ENCODE peak calls at places on chromosome 21, in four cellular contexts. V, K, C and I are unnamed samples.

GRCh38 chr21:37208056-37208705 is 59.0 kb downstream of the VPS26C start:
- DNase-seq in C (no peak), K (no peak), V (peak; percentile 91), I (peak; percentile 89)

GRCh38 chr21:29938968-29939858 is 583 bp downstream of the GRIK1 start:
- DNase-seq in V (no peak), K (peak; percentile 0), C (no peak), I (peak; percentile 39)

GRCh38 chr21:28598214-28598613 is 394.5 kb downstream of the LTN1 start:
- DNase-seq in K (no peak), C (no peak), V (no peak), I (no peak)

GRCh38 chr21:20167059-20167458 is 831.1 kb upstream of the NCAM2 start:
- DNase-seq in C (no peak), V (no peak), K (no peak), I (no peak)

GRCh38 chr21:36747815-36748381 is 49.0 kb downstream of the SIM2 start:
- DNase-seq in K (peak; percentile 16), C (no peak), V (no peak), I (peak; percentile 85)

GRCh38 chr21:34243562-34243961 is 120.2 kb upstream of the KCNE2 start:
- DNase-seq in K (no peak), C (no peak), V (no peak), I (no peak)

GRCh38 chr21:13937236-13937635 is 273.5 kb downstream of the LIPI start:
- DNase-seq in C (no peak), V (no peak), K (no peak), I (peak; percentile 39)

GRCh38 chr21:32790626-32791025 is 19.1 kb upstream of the PAXBP1 start:
- DNase-seq in C (no peak), K (no peak), V (no peak), I (no peak)

GRCh38 chr21:37402251-37402867 is 35.8 kb downstream of the DYRK1A start:
- DNase-seq in C (no peak), V (no peak), K (no peak), I (no peak)

GRCh38 chr21:32813265-32813903 is 41.8 kb upstream of the PAXBP1 start:
- DNase-seq in V (no peak), K (no peak), C (no peak), I (no peak)

GRCh38 chr21:35303085-35303484 is 254.0 kb upstream of the RUNX1 start:
- DNase-seq in C (no peak), V (no peak), K (peak; percentile 93), I (no peak)

GRCh38 chr21:33308586-33309490 is 15.9 kb upstream of the IFNAR1 start:
- DNase-seq in K (peak; percentile 28), V (peak; percentile 37), C (no peak), I (no peak)

GRCh38 chr21:16608209-16608830 is 878.5 kb downstream of the USP25 start:
- DNase-seq in K (no peak), V (no peak), C (no peak), I (no peak)

GRCh38 chr21:40333731-40334130 is 466.5 kb downstream of the PCP4 start:
- DNase-seq in C (no peak), K (no peak), V (no peak), I (no peak)

GRCh38 chr21:40846566-40847411 is at the start of gene DSCAM:
- DNase-seq in K (peak; percentile 18), V (no peak), C (no peak), I (no peak)

GRCh38 chr21:23699402-23699801 is 1907.9 kb downstream of the MRPL39 start:
- DNase-seq in V (no peak), K (no peak), C (no peak), I (no peak)

GRCh38 chr21:36841866-36842265 is 124.6 kb downstream of the HLCS start:
- DNase-seq in V (no peak), C (no peak), K (peak; percentile 14), I (no peak)

GRCh38 chr21:28699186-28699585 is 293.5 kb downstream of the LTN1 start:
- DNase-seq in V (no peak), K (no peak), C (no peak), I (no peak)

GRCh38 chr21:42272984-42273600 is 42.1 kb downstream of the TFF3 start:
- DNase-seq in C (no peak), V (no peak), K (no peak), I (peak; percentile 38)

GRCh38 chr21:10425856-10426255 is 95.5 kb upstream of the TPTE start:
- DNase-seq in C (no peak), V (no peak), K (no peak), I (no peak)

GRCh38 chr21:25961042-25961441 is 209.5 kb downstream of the APP start:
- DNase-seq in C (no peak), V (no peak), K (no peak), I (no peak)

GRCh38 chr21:35491920-35492678 is 443.0 kb upstream of the RUNX1 start:
- DNase-seq in C (no peak), K (no peak), V (no peak), I (no peak)

GRCh38 chr21:39014751-39015150 is 168.5 kb downstream of the PSMG1 start:
- DNase-seq in V (no peak), C (no peak), K (peak; percentile 98), I (no peak)
- H3K4me3 ChIP-seq in V (no peak overlapping the region), C (no peak overlapping the region), K (peak overlapping the region; percentile 45), I (no peak overlapping the region)

GRCh38 chr21:46559291-46559983 is 45.4 kb downstream of the S100B start:
- DNase-seq in V (no peak), C (no peak), K (no peak), I (no peak)

GRCh38 chr21:46561448-46562095 is 43.3 kb downstream of the S100B start:
- DNase-seq in K (no peak), V (no peak), C (no peak), I (no peak)

GRCh38 chr21:46562964-46563607 is 41.8 kb downstream of the S100B start:
- DNase-seq in K (no peak), V (no peak), C (no peak), I (peak; percentile 46)

GRCh38 chr21:46562472-46562871 is 42.4 kb downstream of the S100B start:
- DNase-seq in V (no peak), C (no peak), K (no peak), I (no peak)

GRCh38 chr21:46560568-46561447 is 44.1 kb downstream of the S100B start:
- DNase-seq in C (no peak), V (no peak), K (no peak), I (no peak)
- H3K4me1 ChIP-seq in C (no peaks in the 10 kb centered on the region), V (no peaks in the 10 kb centered on the region), K (no peaks in the 10 kb centered on the region), I (peaks cover 2% of the 10 kb centered on the region)

GRCh38 chr21:44050276-44050675 is 38.2 kb downstream of the TRAPPC10 start:
- DNase-seq in C (no peak), V (no peak), K (no peak), I (no peak)

GRCh38 chr21:44047996-44048560 is 36.0 kb downstream of the TRAPPC10 start:
- DNase-seq in C (no peak), V (no peak), K (no peak), I (no peak)

GRCh38 chr21:44049606-44050005 is 37.5 kb downstream of the TRAPPC10 start:
- DNase-seq in C (no peak), V (no peak), K (no peak), I (no peak)

GRCh38 chr21:44051462-44051941 is 39.4 kb downstream of the TRAPPC10 start:
- DNase-seq in C (peak; percentile 25), K (peak; percentile 37), V (no peak), I (peak; percentile 67)

GRCh38 chr21:44049182-44049581 is 37.1 kb downstream of the TRAPPC10 start:
- DNase-seq in C (no peak), K (no peak), V (no peak), I (no peak)
- H3K27ac ChIP-seq in C (no peak overlapping the region), K (no peak overlapping the region), V (no peak overlapping the region), I (no peak overlapping the region)

GRCh38 chr21:44483288-44484237 is 28.3 kb downstream of the LRRC3 start:
- DNase-seq in C (no peak), K (no peak), V (no peak), I (peak; percentile 29)
- H3K4me3 ChIP-seq in C (no peak overlapping the region), K (no peak overlapping the region), V (no peak overlapping the region), I (no peak overlapping the region)

DNA sequence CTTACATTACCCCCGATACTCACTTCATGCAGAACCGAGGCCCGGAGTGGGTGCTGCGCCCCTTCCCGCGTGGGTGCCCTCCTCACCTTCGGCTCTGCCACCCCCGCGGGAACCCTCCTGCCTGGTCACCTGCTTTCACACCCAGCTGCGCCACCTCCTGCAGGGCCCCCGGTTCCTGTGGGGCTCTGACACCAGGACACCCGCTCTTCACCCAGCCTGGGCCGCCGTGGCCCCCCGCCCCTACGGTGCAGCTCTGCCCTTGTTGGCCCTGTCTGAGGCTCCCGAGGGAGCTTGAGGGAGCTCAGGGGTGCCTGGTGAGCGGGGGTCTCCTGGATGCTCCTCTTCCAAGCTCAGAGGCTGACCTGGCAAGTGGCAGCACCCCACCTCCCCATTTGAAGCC is 19.0 kb downstream of the RRP1 start:
- DNase-seq in C (no peak), V (no peak), K (no peak), I (no peak)
- H3K4me1 ChIP-seq in C (no peaks in the 10 kb centered on the region), V (no peaks in the 10 kb centered on the region), K (no peaks in the 10 kb centered on the region), I (no peaks in the 10 kb centered on the region)

DNA sequence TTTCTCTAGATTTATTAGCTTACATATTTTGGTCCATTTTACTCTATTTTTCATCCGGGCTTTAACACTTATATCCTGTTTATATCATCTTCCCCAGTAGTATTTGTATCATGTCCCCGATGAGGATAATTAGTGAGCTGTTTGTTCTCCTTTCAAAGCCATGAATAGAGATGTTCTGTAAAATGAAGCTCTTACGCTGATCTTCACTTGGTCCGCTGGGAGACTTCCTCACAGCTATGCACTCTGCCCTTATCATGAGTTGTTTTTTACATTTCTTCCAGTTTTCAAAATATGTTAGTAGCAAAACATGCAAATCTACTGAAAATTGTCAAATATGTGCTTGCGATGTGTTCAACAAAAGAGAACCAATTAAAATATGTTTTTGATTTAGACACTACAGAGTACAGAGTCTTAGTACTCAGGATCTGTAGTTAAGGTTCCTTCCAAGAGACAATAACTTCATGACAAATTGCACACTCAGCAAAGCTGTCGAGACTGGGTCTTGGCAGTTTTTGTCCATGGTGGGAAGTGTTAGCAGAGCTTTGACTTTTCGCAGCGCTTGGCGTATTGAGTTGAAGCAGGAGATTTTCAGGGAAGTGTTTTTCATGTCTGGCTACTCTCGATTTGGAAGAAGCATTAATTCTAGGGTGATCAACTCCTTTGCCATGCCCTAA is 292.0 kb upstream of the ADAMTS5 start:
- DNase-seq in V (no peak), K (no peak), C (no peak), I (no peak)
- H3K27ac ChIP-seq in V (no peak overlapping the region), K (no peak overlapping the region), C (peak overlapping the region; percentile 48), I (no peak overlapping the region)

GRCh38 chr21:31693222-31693621 is 33.7 kb downstream of the SOD1 start:
- DNase-seq in V (no peak), K (no peak), C (no peak), I (no peak)
- H3K4me3 ChIP-seq in V (no peak overlapping the region), K (no peak overlapping the region), C (no peak overlapping the region), I (no peak overlapping the region)

GRCh38 chr21:45408811-45409261 is 3.9 kb downstream of the COL18A1 start:
- DNase-seq in K (no peak), C (no peak), V (peak; percentile 57), I (peak; percentile 16)
- H3K4me1 ChIP-seq in K (peaks cover 42% of the 10 kb centered on the region), C (no peaks in the 10 kb centered on the region), V (peaks cover 15% of the 10 kb centered on the region), I (peaks cover 8% of the 10 kb centered on the region)